ENCODE peak calls at places on chromosomes 2 and 18, in nine cellular contexts. P is H1, I is transverse colon, X is ovary, Z is suprapubic skin, B is tibial nerve, M is A549, S is K562, Q is upper lobe of left lung. C is an unnamed sample.

GRCh38 chr2:130740671-130741070 is 11.8 kb downstream of the GPR148 start:
- DNase-seq in P (no peak), I (no peak), X (no peak), Z (no peak), B (no peak), M (no peak), S (no peak), Q (no peak), C (no peak)

GRCh38 chr2:42902939-42903709 is 110.7 kb upstream of the HAAO start:
- DNase-seq in P (no peak), I (no peak), X (no peak), Z (no peak), B (no peak), M (no peak), S (no peak), Q (no peak), C (peak; percentile 53)

GRCh38 chr2:98869868-98870267 is 66.2 kb downstream of the CRACDL start:
- DNase-seq in P (no peak), I (peak; percentile 78), X (no peak), Z (peak; percentile 79), B (no peak), M (no peak), S (no peak), Q (peak; percentile 89), C (no peak)

GRCh38 chr2:47354013-47354816 is 48.7 kb upstream of the MSH2 start:
- DNase-seq in P (no peak), I (peak; percentile 66), X (no peak), Z (no peak), B (no peak), M (peak; percentile 82), S (peak; percentile 66), Q (no peak), C (peak; percentile 21)

GRCh38 chr2:64697286-64698023 is 43.7 kb upstream of the SERTAD2 start:
- DNase-seq in P (no peak), I (no peak), X (no peak), Z (no peak), B (no peak), M (no peak), S (no peak), Q (no peak), C (no peak)

GRCh38 chr2:65040414-65041261 is 15.6 kb upstream of the CEP68 start:
- DNase-seq in P (no peak), I (peak; percentile 90), X (peak; percentile 83), Z (peak; percentile 92), B (peak; percentile 86), M (peak; percentile 90), S (peak; percentile 86), Q (peak; percentile 90), C (peak; percentile 93)

GRCh38 chr2:223363085-223363484 is 239.1 kb downstream of the SCG2 start:
- DNase-seq in P (no peak), I (no peak), X (no peak), Z (no peak), B (no peak), M (no peak), S (no peak), Q (no peak), C (no peak)

GRCh38 chr2:54384301-54385035 is 71.7 kb upstream of the SPTBN1 start:
- DNase-seq in P (peak; percentile 13), I (no peak), X (no peak), Z (no peak), B (no peak), M (no peak), S (no peak), Q (no peak), C (no peak)

GRCh38 chr2:134912406-134912805 is 6.2 kb upstream of the CCNT2 start:
- DNase-seq in P (no peak), I (no peak), X (no peak), Z (no peak), B (no peak), M (no peak), S (no peak), Q (no peak), C (no peak)

GRCh38 chr18:52764271-52764670 is 424.3 kb downstream of the DCC start:
- DNase-seq in P (no peak), I (no peak), X (no peak), Z (no peak), B (no peak), M (no peak), S (no peak), Q (no peak), C (no peak)

GRCh38 chr2:181357979-181358378 is 99.2 kb upstream of the ITGA4 start:
- DNase-seq in P (no peak), I (no peak), X (no peak), Z (no peak), B (no peak), M (no peak), S (no peak), Q (no peak), C (no peak)

GRCh38 chr2:217361491-217361890 is 501.6 kb upstream of the TNP1 start:
- DNase-seq in P (no peak), I (no peak), X (peak; percentile 38), Z (no peak), B (no peak), M (no peak), S (no peak), Q (no peak), C (no peak)

GRCh38 chr2:154837035-154837434 is 138.5 kb downstream of the KCNJ3 start:
- DNase-seq in P (no peak), I (no peak), X (no peak), Z (no peak), B (no peak), M (no peak), S (no peak), Q (no peak), C (no peak)

GRCh38 chr18:53756607-53756972 is 467.9 kb downstream of the MBD2 start:
- DNase-seq in P (no peak), I (no peak), X (no peak), Z (no peak), B (no peak), M (no peak), S (no peak), Q (no peak), C (no peak)

GRCh38 chr2:178404380-178404767 is 46.6 kb downstream of the PRKRA start:
- DNase-seq in P (no peak), I (peak; percentile 22), X (no peak), Z (no peak), B (no peak), M (no peak), S (no peak), Q (peak; percentile 24), C (no peak)

GRCh38 chr2:207419331-207419730 is 110.4 kb upstream of the CREB1 start:
- DNase-seq in P (no peak), I (no peak), X (no peak), Z (no peak), B (no peak), M (no peak), S (no peak), Q (no peak), C (no peak)

GRCh38 chr2:95276244-95276887 is 2.1 kb downstream of the PROM2 start:
- DNase-seq in P (no peak), I (no peak), X (no peak), Z (peak; percentile 72), B (no peak), M (no peak), S (no peak), Q (no peak), C (peak; percentile 48)

GRCh38 chr2:218000137-218000536 is 2.7 kb downstream of the TNS1 start:
- DNase-seq in P (no peak), I (no peak), X (peak; percentile 55), Z (no peak), B (no peak), M (no peak), S (no peak), Q (no peak), C (peak; percentile 85)

GRCh38 chr2:100606740-100607343 is 44.0 kb downstream of the PDCL3 start:
- DNase-seq in P (peak; percentile 3), I (peak; percentile 20), X (no peak), Z (no peak), B (no peak), M (peak; percentile 61), S (peak; percentile 52), Q (no peak), C (no peak)

GRCh38 chr2:100612388-100613000 is 49.7 kb downstream of the PDCL3 start:
- DNase-seq in P (no peak), I (no peak), X (no peak), Z (no peak), B (no peak), M (no peak), S (no peak), Q (no peak), C (no peak)

GRCh38 chr2:100611079-100612029 is 48.6 kb downstream of the PDCL3 start:
- DNase-seq in P (no peak), I (no peak), X (no peak), Z (peak; percentile 53), B (no peak), M (no peak), S (no peak), Q (no peak), C (no peak)

GRCh38 chr2:100613719-100614118 is 50.9 kb downstream of the PDCL3 start:
- DNase-seq in P (no peak), I (no peak), X (no peak), Z (no peak), B (no peak), M (no peak), S (no peak), Q (no peak), C (no peak)

GRCh38 chr2:100610381-100610831 is 47.6 kb downstream of the PDCL3 start:
- DNase-seq in P (peak; percentile 36), I (peak; percentile 54), X (peak; percentile 30), Z (no peak), B (peak; percentile 49), M (peak; percentile 70), S (peak; percentile 58), Q (peak; percentile 61), C (peak; percentile 80)
- TF ChIP-seq EP300 in P (no peak), I (no peak), X (no peak), Z (no peak), B (no peak), M (no peak), S (no peak), Q (no peak), C (no peak)

DNA sequence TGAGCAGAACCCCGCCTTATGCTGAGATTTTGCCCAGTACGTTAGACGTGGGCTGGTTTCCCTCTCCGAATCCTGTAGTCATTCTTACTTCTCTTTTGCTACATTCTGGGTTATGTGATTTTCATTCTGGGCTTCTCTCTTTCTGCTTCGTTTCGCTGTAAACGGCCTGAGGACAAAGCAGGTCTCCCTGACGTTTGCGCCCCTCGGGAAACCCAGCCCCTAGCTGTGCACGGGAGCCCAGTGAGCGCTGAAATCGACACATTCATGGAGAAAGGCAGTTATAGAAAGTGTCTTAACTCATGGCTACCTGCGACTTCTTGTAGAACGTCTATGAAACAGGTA is 22.7 kb upstream of the MC5R start:
- DNase-seq in P (no peak), I (no peak), X (no peak), Z (no peak), B (no peak), M (no peak), S (no peak), Q (no peak), C (no peak)
- TF ChIP-seq CTCF in P (no peak), I (no peak), X (no peak), Z (no peak), B (no peak), M (peak; percentile 7), S (no peak), Q (no peak), C (no peak)

GRCh38 chr2:28661589-28662001 is 90.0 kb upstream of the PPP1CB start:
- DNase-seq in P (no peak), I (peak; percentile 75), X (peak; percentile 80), Z (no peak), B (peak; percentile 39), M (peak; percentile 52), S (no peak), Q (peak; percentile 76), C (peak; percentile 95)
- H3K27ac ChIP-seq in P (no peak overlapping the region), I (peak overlapping the region; percentile 91), X (no peak overlapping the region), Z (peak overlapping the region; percentile 85), B (peak overlapping the region; percentile 71), M (peak overlapping the region; percentile 62), S (no peak overlapping the region), Q (peak overlapping the region; percentile 75), C (peak overlapping the region; percentile 91)

GRCh38 chr18:59593291-59593717 is 103.9 kb downstream of the CCBE1 start:
- DNase-seq in P (no peak), I (no peak), X (no peak), Z (no peak), B (no peak), M (no peak), S (no peak), Q (no peak), C (no peak)
- TF ChIP-seq EP300 in P (no peak), I (no peak), X (no peak), Z (no peak), B (no peak), M (no peak), S (no peak), Q (no peak), C (no peak)

C was measured in sigmoid colon.